ENCODE peak calls at places on chromosomes 1 and 21, in nine cellular contexts. X is HCT116, P is thyroid gland, Y is ovary, B is suprapubic skin, M is IMR-90, L is stomach, V is upper lobe of left lung, K is tibial nerve. N is an unnamed sample.

GRCh38 chr1:192631749-192632148 is 4.2 kb upstream of the RGS13 start:
- DNase-seq in X (no peak), V (no peak), Y (no peak), M (no peak), B (no peak), P (no peak), L (no peak), K (no peak), N (no peak)

GRCh38 chr1:20610950-20611349 is 22.1 kb downstream of the CDA start:
- DNase-seq in M (no peak), X (no peak), B (no peak), L (no peak), V (no peak), P (no peak), Y (no peak), K (no peak), N (no peak)

GRCh38 chr1:66292944-66293343 is 241.0 kb upstream of the SGIP1 start:
- DNase-seq in B (no peak), K (peak), V (no peak), X (peak), L (no peak), P (peak), M (no peak), Y (no peak), N (no peak)

GRCh38 chr21:38811257-38811656 is 5.5 kb downstream of the ETS2 start:
- DNase-seq in M (peak), P (no peak), X (no peak), B (no peak), Y (no peak), K (no peak), V (no peak), L (no peak), N (no peak)

GRCh38 chr1:2124446-2125198 is 70.0 kb downstream of the FAAP20 start:
- DNase-seq in B (no peak), M (no peak), L (no peak), K (no peak), Y (no peak), X (no peak), V (no peak), P (no peak), N (no peak)

GRCh38 chr1:65119951-65120350 is 28.1 kb upstream of the AK4 start:
- DNase-seq in P (no peak), K (no peak), M (peak), L (no peak), V (no peak), Y (no peak), B (no peak), X (no peak), N (no peak)

GRCh38 chr1:80540149-80540548 is 1260.6 kb upstream of the ADGRL2 start:
- DNase-seq in B (no peak), V (no peak), X (no peak), P (no peak), K (no peak), L (no peak), M (no peak), Y (no peak), N (no peak)

GRCh38 chr1:24417681-24418080 is 2.1 kb downstream of the NIPAL3 start:
- DNase-seq in B (no peak), P (no peak), X (no peak), Y (no peak), V (no peak), M (peak), L (no peak), K (no peak), N (no peak)

GRCh38 chr1:205570796-205571537 is 60.8 kb downstream of the ELK4 start:
- DNase-seq in P (no peak), K (no peak), X (no peak), L (no peak), B (peak), V (no peak), M (no peak), Y (no peak), N (peak)

GRCh38 chr21:46572850-46573249 is 32.0 kb downstream of the S100B start:
- DNase-seq in K (no peak), P (no peak), X (no peak), Y (no peak), L (no peak), M (no peak), V (no peak), B (no peak), N (no peak)

GRCh38 chr1:235952950-235953615 is 86.4 kb upstream of the LYST start:
- DNase-seq in X (no peak), V (no peak), M (no peak), K (no peak), Y (no peak), P (no peak), B (no peak), L (no peak), N (no peak)

GRCh38 chr1:113616201-113616600 is 143.1 kb downstream of the PHTF1 start:
- DNase-seq in M (peak), K (no peak), V (no peak), L (no peak), Y (no peak), B (no peak), X (no peak), P (no peak), N (no peak)

GRCh38 chr1:92365378-92366044 is 66.7 kb downstream of the RPAP2 start:
- DNase-seq in L (no peak), K (no peak), X (no peak), B (no peak), P (no peak), M (no peak), Y (no peak), V (no peak), N (no peak)

GRCh38 chr1:228306275-228307217 is 98.7 kb downstream of the OBSCN start:
- DNase-seq in Y (peak), X (no peak), P (no peak), K (no peak), M (no peak), V (no peak), L (no peak), B (peak), N (no peak)

GRCh38 chr1:53090227-53091147 is 28.5 kb downstream of the PODN start:
- DNase-seq in M (no peak), K (no peak), Y (no peak), X (no peak), V (peak), L (peak), P (no peak), B (no peak), N (no peak)

GRCh38 chr1:111161843-111162242 is 21.8 kb downstream of the CEPT1 start:
- DNase-seq in Y (no peak), K (no peak), B (no peak), X (no peak), V (no peak), L (no peak), M (peak), P (no peak), N (no peak)

GRCh38 chr1:203381151-203381751 is 30.3 kb upstream of the FMOD start:
- DNase-seq in V (no peak), M (no peak), X (no peak), Y (no peak), L (no peak), K (no peak), B (no peak), P (no peak), N (no peak)

GRCh38 chr1:12438349-12438924 is 179.6 kb downstream of the DHRS3 start:
- DNase-seq in M (no peak), P (no peak), L (no peak), K (no peak), B (no peak), X (no peak), V (no peak), Y (no peak), N (no peak)

GRCh38 chr1:56284933-56285332 is 294.4 kb downstream of the PLPP3 start:
- DNase-seq in V (no peak), B (no peak), X (no peak), Y (no peak), L (no peak), K (no peak), M (peak), P (no peak), N (no peak)

GRCh38 chr1:51421961-51422360 is 91.6 kb upstream of the TTC39A start:
- DNase-seq in V (no peak), L (no peak), Y (no peak), M (peak), P (no peak), B (no peak), K (no peak), X (peak), N (no peak)

GRCh38 chr1:230163719-230164118 is 96.7 kb downstream of the GALNT2 start:
- DNase-seq in K (no peak), Y (no peak), M (no peak), V (no peak), L (no peak), P (no peak), X (no peak), B (no peak), N (no peak)

GRCh38 chr1:236275061-236275460 is 6.7 kb downstream of the ERO1B start:
- DNase-seq in B (no peak), K (no peak), Y (no peak), V (no peak), X (no peak), M (no peak), L (no peak), P (no peak), N (no peak)

GRCh38 chr1:7995437-7995836 is 30.7 kb downstream of the ERRFI1 start:
- DNase-seq in P (no peak), K (no peak), Y (no peak), M (no peak), X (no peak), V (no peak), B (no peak), L (no peak), N (no peak)

GRCh38 chr1:80258659-80259058 is 1252.1 kb upstream of the ADGRL4 start:
- DNase-seq in P (no peak), Y (no peak), X (no peak), K (no peak), V (no peak), L (no peak), B (no peak), M (no peak), N (no peak)

GRCh38 chr1:176904057-176904815 is 260.3 kb downstream of the ASTN1 start:
- DNase-seq in X (no peak), B (no peak), K (no peak), L (no peak), Y (no peak), M (no peak), V (no peak), P (no peak), N (no peak)

GRCh38 chr1:151516031-151516511 is 4.9 kb downstream of the CGN start:
- DNase-seq in X (no peak), L (no peak), M (no peak), P (peak), Y (no peak), B (no peak), K (no peak), V (peak), N (no peak)

GRCh38 chr1:52658795-52659194 is 25.8 kb downstream of the SHISAL2A start:
- DNase-seq in Y (no peak), X (no peak), L (no peak), P (peak), K (no peak), V (peak), B (no peak), M (no peak), N (no peak)

GRCh38 chr1:51316113-51316763 is 14.1 kb downstream of the TTC39A start:
- DNase-seq in M (no peak), V (no peak), K (no peak), B (no peak), L (no peak), P (no peak), X (no peak), Y (no peak), N (no peak)

GRCh38 chr1:16978589-16979474 is 1.6 kb downstream of the MFAP2 start:
- DNase-seq in P (peak), L (no peak), V (no peak), M (peak), Y (peak), X (no peak), K (peak), B (no peak), N (peak)

GRCh38 chr1:246508897-246509688 is 2.0 kb upstream of the SMYD3 start:
- DNase-seq in K (no peak), B (no peak), M (no peak), L (no peak), Y (no peak), V (no peak), X (no peak), P (no peak), N (peak)

GRCh38 chr1:175129182-175129581 is 61.5 kb downstream of the TNN start:
- DNase-seq in L (no peak), B (no peak), V (no peak), X (no peak), Y (no peak), P (no peak), M (peak), K (no peak), N (peak)

GRCh38 chr1:198540580-198540979 is at the start of gene ATP6V1G3:
- DNase-seq in K (no peak), B (no peak), X (no peak), V (no peak), Y (no peak), L (no peak), M (no peak), P (no peak), N (no peak)

GRCh38 chr1:3474421-3474820 is 20.0 kb downstream of the ARHGEF16 start:
- DNase-seq in B (no peak), Y (no peak), X (no peak), L (no peak), P (no peak), M (no peak), V (no peak), K (no peak), N (no peak)

GRCh38 chr1:3472906-3473305 is 18.4 kb downstream of the ARHGEF16 start:
- DNase-seq in B (no peak), K (no peak), V (no peak), Y (no peak), P (no peak), L (no peak), X (no peak), M (no peak), N (no peak)

GRCh38 chr1:3473381-3473844 is 18.9 kb downstream of the ARHGEF16 start:
- DNase-seq in P (no peak), V (no peak), X (no peak), L (no peak), K (no peak), Y (no peak), M (peak), B (no peak), N (no peak)

GRCh38 chr1:3472088-3472850 is 17.8 kb downstream of the ARHGEF16 start:
- DNase-seq in P (no peak), M (no peak), X (no peak), Y (no peak), V (no peak), L (no peak), B (no peak), K (no peak), N (no peak)

DNA sequence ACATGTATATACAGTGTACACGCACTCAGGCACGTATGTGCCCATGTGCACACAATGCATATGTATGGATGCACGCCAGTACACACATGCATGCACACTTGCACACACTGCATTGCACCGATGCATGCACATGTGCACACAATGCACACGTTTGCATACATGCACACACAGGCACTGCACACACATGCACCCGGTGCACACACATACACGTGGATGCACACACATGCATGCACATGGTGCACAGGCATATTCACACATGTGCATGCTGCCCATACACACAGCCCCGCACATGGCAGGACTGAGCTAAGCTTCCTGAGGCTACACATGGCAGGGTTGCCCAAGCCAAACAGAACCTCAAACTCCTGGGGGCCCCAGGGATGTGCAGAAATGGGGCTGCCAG is 19.6 kb downstream of the ARHGEF16 start:
- DNase-seq in L (no peak), Y (no peak), V (no peak), K (no peak), X (no peak), B (no peak), M (no peak), P (no peak), N (no peak)
- TF ChIP-seq POLR2A in L (no peak), Y (no peak), V (no peak), K (no peak), X (no peak), B (no peak), M (no peak), P (no peak), N (no peak)

DNA sequence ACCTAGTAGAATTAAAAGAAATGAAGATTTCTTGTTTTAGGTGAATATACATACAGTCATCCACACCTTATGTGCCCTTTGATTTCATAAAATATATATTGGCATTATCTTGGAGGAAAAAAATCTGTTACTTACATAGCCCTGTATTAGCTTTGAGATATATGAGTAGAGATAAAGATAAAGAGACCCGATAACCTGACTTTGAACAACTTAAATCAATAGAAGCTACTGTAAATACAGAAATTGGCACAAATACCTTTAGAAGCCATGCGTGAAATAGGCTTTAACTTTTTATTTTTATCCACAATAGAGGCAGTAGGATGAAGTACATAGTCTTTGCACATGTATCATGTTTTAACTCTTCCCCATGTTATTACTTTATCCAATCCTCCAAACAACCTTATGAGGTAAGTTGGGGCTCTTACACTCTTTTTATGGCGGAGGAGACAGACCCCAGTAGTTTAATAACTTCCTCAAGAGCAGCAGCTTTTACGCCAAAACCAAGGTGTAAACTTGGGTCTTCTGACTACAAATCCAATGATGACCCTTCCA is 2.0 kb downstream of the CD55 start:
- DNase-seq in B (no peak), V (no peak), M (no peak), L (no peak), X (no peak), P (no peak), K (no peak), Y (no peak), N (no peak)
- H3K4me3 ChIP-seq in B (peak), V (peak), M (no peak), L (no peak), X (no peak), P (no peak), K (no peak), Y (peak), N (no peak)

GRCh38 chr1:27403065-27403726 is 10.8 kb downstream of the GPR3 start:
- DNase-seq in K (peak), L (no peak), V (no peak), X (no peak), M (peak), Y (peak), B (no peak), P (peak), N (peak)

GRCh38 chr1:27400035-27400962 is 7.9 kb downstream of the GPR3 start:
- DNase-seq in P (no peak), X (no peak), L (no peak), M (no peak), V (no peak), K (no peak), B (no peak), Y (no peak), N (no peak)

GRCh38 chr1:27400963-27401341 is 8.5 kb downstream of the GPR3 start:
- DNase-seq in X (no peak), B (no peak), P (no peak), K (no peak), L (no peak), Y (no peak), V (no peak), M (no peak), N (no peak)

GRCh38 chr1:27403931-27404330 is 11.5 kb downstream of the GPR3 start:
- DNase-seq in P (no peak), L (no peak), B (no peak), V (no peak), K (no peak), X (no peak), Y (no peak), M (no peak), N (no peak)

GRCh38 chr1:27402349-27402754 is 9.9 kb downstream of the GPR3 start:
- DNase-seq in K (peak), Y (peak), V (peak), L (peak), B (no peak), M (peak), X (no peak), P (peak), N (peak)
- TF ChIP-seq CTCF in K (peak), Y (peak), V (peak), L (peak), B (peak), M (peak), X (peak), P (peak), N (no peak)

GRCh38 chr1:156676820-156677615 is at the start of gene NES:
- DNase-seq in X (no peak), V (no peak), L (no peak), P (peak), K (peak), M (peak), B (no peak), Y (no peak), N (no peak)
- TF ChIP-seq POLR2A in X (peak), V (no peak), L (no peak), P (no peak), K (no peak), M (peak), B (no peak), Y (no peak), N (no peak)

GRCh38 chr1:189152685-189153084 is 1325.0 kb downstream of the BRINP3 start:
- DNase-seq in P (no peak), V (no peak), L (no peak), B (no peak), X (no peak), K (no peak), Y (no peak), M (no peak), N (no peak)

GRCh38 chr1:189149547-189150375 is 1327.9 kb downstream of the BRINP3 start:
- DNase-seq in X (no peak), P (peak), K (no peak), L (peak), V (no peak), B (no peak), Y (no peak), M (no peak), N (no peak)

GRCh38 chr1:189151361-189151760 is 1326.3 kb downstream of the BRINP3 start:
- DNase-seq in K (no peak), Y (no peak), L (no peak), P (no peak), B (no peak), M (no peak), X (no peak), V (no peak), N (no peak)

GRCh38 chr1:189150624-189151023 is 1327.0 kb downstream of the BRINP3 start:
- DNase-seq in M (no peak), K (no peak), X (no peak), Y (no peak), V (no peak), B (no peak), L (no peak), P (no peak), N (no peak)
- H3K4me3 ChIP-seq in M (no peak), K (no peak), X (no peak), Y (no peak), V (no peak), B (no peak), L (no peak), P (no peak), N (no peak)

GRCh38 chr1:32786856-32787255 is 30.3 kb downstream of the YARS1 start:
- DNase-seq in B (no peak), M (no peak), Y (no peak), P (no peak), K (no peak), V (no peak), L (no peak), X (no peak), N (no peak)
- TF ChIP-seq CTCF in B (peak), M (peak), Y (no peak), P (peak), K (peak), V (peak), L (peak), X (peak), N (no peak)